ENCODE peak calls at places on chromosomes 5 and 9, in eight cellular contexts. H is astrocyte, V is nephron progenitor cell, E is GM10248, F is fibroblast of lung, Q is endothelial cell, Y is hepatocyte, B is H9. T is an unnamed sample.
A peak's percentile ranks its signal among the peaks of the same experiment; 100 is the strongest.

GRCh38 chr9:32344551-32345182 is 39.8 kb upstream of the ACO1 start:
- DNase-seq in H (no peak), V (no peak), E (no peak), F (peak; percentile 5), Q (peak; percentile 6), Y (no peak), B (peak; percentile 87), T (no peak)

GRCh38 chr9:82353631-82354030 is 365.1 kb downstream of the SPATA31D1 start:
- DNase-seq in H (no peak), V (no peak), E (no peak), F (no peak), Q (no peak), Y (no peak), B (no peak), T (no peak)

GRCh38 chr9:126146254-126147145 is 180.1 kb upstream of the MVB12B start:
- DNase-seq in H (no peak), V (peak; percentile 42), E (peak; percentile 73), F (no peak), Q (peak; percentile 48), Y (peak; percentile 78), B (peak; percentile 92), T (no peak)

GRCh38 chr9:27471789-27472585 is 52.1 kb upstream of the IFNK start:
- DNase-seq in H (peak; percentile 11), V (no peak), E (no peak), F (no peak), Q (no peak), Y (no peak), B (no peak), T (no peak)

GRCh38 chr5:127299678-127300077 is 9.1 kb downstream of the MEGF10 start:
- DNase-seq in H (no peak), V (no peak), E (no peak), F (no peak), Q (no peak), Y (no peak), B (no peak), T (no peak)

GRCh38 chr9:20356392-20357206 is 265.7 kb downstream of the MLLT3 start:
- DNase-seq in H (peak; percentile 66), V (peak; percentile 62), E (peak; percentile 54), F (peak; percentile 91), Q (peak; percentile 70), Y (peak; percentile 87), B (peak; percentile 77), T (peak; percentile 60)

GRCh38 chr5:28408186-28408585 is 1369.8 kb upstream of the CDH9 start:
- DNase-seq in H (peak; percentile 91), V (no peak), E (no peak), F (no peak), Q (no peak), Y (no peak), B (no peak), T (no peak)

GRCh38 chr9:12666813-12667212 is 26.4 kb upstream of the TYRP1 start:
- DNase-seq in H (no peak), V (no peak), E (no peak), F (no peak), Q (no peak), Y (no peak), B (no peak), T (no peak)

GRCh38 chr5:148976569-148977321 is 86.1 kb downstream of the SH3TC2 start:
- DNase-seq in H (peak; percentile 51), V (no peak), E (no peak), F (no peak), Q (no peak), Y (no peak), B (no peak), T (no peak)

GRCh38 chr9:16221822-16222547 is 648.5 kb downstream of the BNC2 start:
- DNase-seq in H (no peak), V (no peak), E (no peak), F (peak; percentile 55), Q (no peak), Y (no peak), B (no peak), T (no peak)

DNA sequence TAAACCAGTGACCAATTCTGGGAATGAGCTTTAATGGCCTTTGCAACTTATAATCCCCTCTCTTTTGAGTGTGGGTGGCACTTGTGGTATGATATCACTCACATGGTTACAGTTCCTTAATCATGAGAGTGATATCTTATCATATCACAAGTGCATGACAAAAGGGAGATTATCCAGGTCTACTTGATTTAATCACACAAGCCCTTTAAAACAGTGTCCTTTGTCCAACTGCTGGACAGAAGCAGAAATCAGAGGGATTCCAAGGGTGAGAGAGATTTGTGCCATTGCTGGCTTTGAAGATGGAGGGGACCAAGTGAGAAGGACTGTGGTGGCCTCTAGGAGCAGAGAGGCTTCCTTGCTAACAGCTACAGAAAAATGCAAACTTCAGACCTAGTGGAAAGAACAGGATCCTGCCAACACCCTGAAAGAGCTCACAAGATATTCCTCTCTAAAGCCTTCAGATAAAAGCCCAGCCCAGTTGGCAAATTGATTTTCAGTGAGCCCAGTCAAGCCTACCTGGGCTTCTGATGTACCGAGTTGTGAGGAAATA is 279.0 kb upstream of the TLE4 start:
- DNase-seq in H (no peak), V (no peak), E (no peak), F (no peak), Q (no peak), Y (no peak), B (no peak), T (no peak)
- TF ChIP-seq CTCF in H (no peak), V (no peak), E (no peak), F (no peak), Q (no peak), Y (no peak), B (no peak), T (no peak)

DNA sequence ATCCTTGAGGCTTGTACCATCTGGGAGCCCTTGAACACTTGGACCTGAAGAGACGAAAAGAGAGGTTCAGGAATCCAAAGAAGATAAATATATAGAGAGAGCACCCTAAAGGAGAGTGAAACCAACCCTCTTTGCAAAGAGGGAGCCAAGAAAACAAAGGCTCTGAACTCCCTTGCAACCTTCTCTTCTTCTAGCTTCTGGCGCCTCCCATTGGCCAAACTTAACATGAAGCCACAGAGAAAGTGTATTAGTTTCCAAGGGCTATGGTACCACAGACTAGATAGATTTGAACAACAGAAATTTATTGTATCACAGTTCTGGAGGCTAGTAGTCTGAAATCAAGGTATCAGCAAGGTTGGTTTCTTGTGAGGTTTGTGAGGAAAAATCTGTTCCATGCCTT is 175.1 kb downstream of the HCN1 start:
- DNase-seq in H (peak; percentile 0), V (peak; percentile 49), E (no peak), F (peak; percentile 21), Q (peak; percentile 67), Y (peak; percentile 64), B (peak; percentile 52), T (peak; percentile 70)
- TF ChIP-seq CTCF in H (peak; percentile 42), V (peak; percentile 49), E (peak; percentile 27), F (peak; percentile 26), Q (no peak), Y (peak; percentile 62), B (peak; percentile 87), T (peak; percentile 26)

GRCh38 chr5:78983601-78984000 is 1.5 kb downstream of the ARSB start:
- DNase-seq in H (no peak), V (no peak), E (peak; percentile 24), F (no peak), Q (no peak), Y (no peak), B (no peak), T (no peak)

GRCh38 chr5:78989080-78989479 is 4.0 kb upstream of the ARSB start:
- DNase-seq in H (no peak), V (no peak), E (no peak), F (no peak), Q (no peak), Y (no peak), B (no peak), T (no peak)

GRCh38 chr5:78984020-78984610 is 995 bp downstream of the ARSB start:
- DNase-seq in H (peak; percentile 46), V (no peak), E (no peak), F (no peak), Q (no peak), Y (no peak), B (peak; percentile 35), T (no peak)

GRCh38 chr5:78985407-78986223 is 505 bp upstream of the ARSB start:
- DNase-seq in H (peak; percentile 73), V (peak; percentile 12), E (peak; percentile 72), F (peak; percentile 45), Q (no peak), Y (peak; percentile 57), B (peak; percentile 46), T (peak; percentile 70)

DNA sequence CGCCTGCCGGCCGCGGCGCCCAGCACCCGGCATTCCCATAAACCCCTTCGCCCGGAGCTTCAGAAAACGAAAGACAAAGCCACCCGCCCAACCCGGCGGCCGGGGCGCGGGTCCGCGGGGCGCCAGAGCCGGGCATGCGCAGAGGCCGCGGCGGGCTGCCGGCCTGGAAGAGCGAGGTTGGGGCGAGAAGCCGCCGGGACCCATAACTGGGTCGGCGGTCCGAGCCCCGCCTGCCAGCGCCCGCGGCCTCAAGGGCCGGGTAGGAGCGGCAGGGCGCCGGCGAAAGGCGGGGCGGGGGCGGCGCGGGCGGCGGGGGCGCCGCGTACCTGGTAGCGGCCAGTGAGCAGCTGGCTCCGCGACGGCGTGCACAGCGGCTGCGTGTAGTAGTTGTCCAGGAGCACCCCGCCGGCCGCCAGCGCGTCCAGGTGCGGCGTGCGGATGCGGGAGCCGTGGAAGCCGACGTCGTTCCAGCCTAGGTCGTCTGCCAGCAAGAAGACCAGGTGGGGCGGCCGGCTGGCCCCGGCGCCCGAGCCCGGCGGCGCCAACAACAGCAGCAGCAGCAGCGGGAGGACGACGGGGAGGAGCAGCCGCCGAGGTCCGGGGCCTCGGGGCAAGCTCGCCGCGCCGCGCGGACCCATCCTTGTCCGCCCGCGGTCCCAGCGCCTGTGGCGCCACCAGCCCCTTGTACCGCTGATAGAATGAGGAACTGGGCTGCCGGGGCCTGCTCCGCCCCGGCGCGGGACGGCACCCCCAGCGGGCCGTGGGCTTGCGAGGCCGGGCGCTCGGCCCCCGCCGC is at the start of gene ARSB:
- DNase-seq in H (peak; percentile 65), V (peak; percentile 89), E (peak; percentile 92), F (peak; percentile 82), Q (peak; percentile 87), Y (peak; percentile 95), B (peak; percentile 91), T (peak; percentile 90)
- TF ChIP-seq CTCF in H (no peak), V (no peak), E (peak; percentile 11), F (peak; percentile 44), Q (no peak), Y (peak; percentile 30), B (no peak), T (no peak)

GRCh38 chr5:1346627-1347440 is 1.9 kb upstream of the CLPTM1L start:
- DNase-seq in H (no peak), V (no peak), E (no peak), F (no peak), Q (no peak), Y (no peak), B (no peak), T (no peak)

GRCh38 chr5:1351156-1351555 is 6.3 kb upstream of the CLPTM1L start:
- DNase-seq in H (no peak), V (no peak), E (no peak), F (no peak), Q (no peak), Y (no peak), B (no peak), T (no peak)

GRCh38 chr5:1347571-1347970 is 2.7 kb upstream of the CLPTM1L start:
- DNase-seq in H (no peak), V (no peak), E (no peak), F (no peak), Q (peak; percentile 21), Y (no peak), B (no peak), T (no peak)

GRCh38 chr5:1349246-1349645 is 4.3 kb upstream of the CLPTM1L start:
- DNase-seq in H (no peak), V (no peak), E (no peak), F (no peak), Q (no peak), Y (no peak), B (no peak), T (no peak)

DNA sequence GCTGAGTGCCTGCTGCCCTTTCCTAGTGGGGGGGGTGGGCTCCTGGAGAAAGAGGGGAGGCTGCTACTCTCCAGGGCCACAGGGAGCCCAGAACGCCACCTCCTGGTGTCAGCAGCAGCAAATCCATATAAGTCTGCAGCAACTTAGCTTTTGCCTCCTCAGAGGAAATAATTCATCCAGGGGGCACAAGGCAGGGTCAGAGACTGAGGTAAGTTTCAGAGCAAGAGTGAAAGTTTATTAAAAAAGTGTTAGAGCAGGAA is 4.0 kb upstream of the CLPTM1L start:
- DNase-seq in H (no peak), V (no peak), E (no peak), F (no peak), Q (no peak), Y (no peak), B (no peak), T (no peak)
- TF ChIP-seq CTCF in H (no peak), V (no peak), E (no peak), F (no peak), Q (no peak), Y (no peak), B (no peak), T (no peak)